ENCODE peak calls at places on chromosome 17, in seven cellular contexts. R is GM23248; J is CD4-positive, alpha-beta memory T cell; K is GM23338; D is BE2C; H is transverse colon; W is aorta. X is an unnamed sample.

GRCh38 chr17:79926002-79926307 is 86.7 kb upstream of the CBX4 start:
- DNase-seq in R (no peak), J (no peak), K (no peak), D (no peak), H (no peak), W (no peak), X (no peak)

GRCh38 chr17:4150106-4150505 is 7.1 kb downstream of the CYB5D2 start:
- DNase-seq in R (no peak), J (no peak), K (peak; percentile 42), D (no peak), H (no peak), W (no peak), X (no peak)

GRCh38 chr17:66348605-66349165 is 46.3 kb downstream of the PRKCA start:
- DNase-seq in R (peak; percentile 78), J (no peak), K (no peak), D (peak; percentile 72), H (peak; percentile 61), W (no peak), X (peak; percentile 25)

GRCh38 chr17:80678621-80679020 is 134.0 kb downstream of the RPTOR start:
- DNase-seq in R (peak; percentile 40), J (peak; percentile 58), K (no peak), D (peak; percentile 56), H (no peak), W (no peak), X (no peak)

GRCh38 chr17:15171433-15172047 is 93.6 kb downstream of the PMP22 start:
- DNase-seq in R (peak; percentile 87), J (no peak), K (peak; percentile 88), D (peak; percentile 57), H (peak; percentile 42), W (peak; percentile 75), X (peak; percentile 71)

GRCh38 chr17:1947229-1947742 is 77.8 kb downstream of the RTN4RL1 start:
- DNase-seq in R (no peak), J (no peak), K (no peak), D (peak; percentile 69), H (no peak), W (no peak), X (no peak)

GRCh38 chr17:69141802-69142472 is at the start of gene ABCA6:
- DNase-seq in R (peak; percentile 70), J (no peak), K (no peak), D (no peak), H (no peak), W (no peak), X (no peak)

GRCh38 chr17:81018044-81018802 is 16.7 kb upstream of the BAIAP2 start:
- DNase-seq in R (peak; percentile 59), J (no peak), K (no peak), D (no peak), H (peak; percentile 43), W (no peak), X (no peak)

GRCh38 chr17:17129466-17129865 is 76.7 kb downstream of the PLD6 start:
- DNase-seq in R (no peak), J (no peak), K (no peak), D (no peak), H (no peak), W (no peak), X (no peak)

GRCh38 chr17:6556121-6557039 is at the start of gene PITPNM3:
- DNase-seq in R (peak; percentile 58), J (no peak), K (peak; percentile 66), D (no peak), H (peak; percentile 50), W (no peak), X (no peak)

GRCh38 chr17:6554336-6554735 is 2.0 kb downstream of the PITPNM3 start:
- DNase-seq in R (no peak), J (no peak), K (no peak), D (no peak), H (no peak), W (no peak), X (no peak)

GRCh38 chr17:6557040-6557438 is 684 bp upstream of the PITPNM3 start:
- DNase-seq in R (no peak), J (no peak), K (no peak), D (no peak), H (no peak), W (no peak), X (no peak)

GRCh38 chr17:6555331-6556120 is 829 bp downstream of the PITPNM3 start:
- DNase-seq in R (peak; percentile 84), J (no peak), K (peak; percentile 78), D (no peak), H (peak; percentile 22), W (no peak), X (no peak)

DNA sequence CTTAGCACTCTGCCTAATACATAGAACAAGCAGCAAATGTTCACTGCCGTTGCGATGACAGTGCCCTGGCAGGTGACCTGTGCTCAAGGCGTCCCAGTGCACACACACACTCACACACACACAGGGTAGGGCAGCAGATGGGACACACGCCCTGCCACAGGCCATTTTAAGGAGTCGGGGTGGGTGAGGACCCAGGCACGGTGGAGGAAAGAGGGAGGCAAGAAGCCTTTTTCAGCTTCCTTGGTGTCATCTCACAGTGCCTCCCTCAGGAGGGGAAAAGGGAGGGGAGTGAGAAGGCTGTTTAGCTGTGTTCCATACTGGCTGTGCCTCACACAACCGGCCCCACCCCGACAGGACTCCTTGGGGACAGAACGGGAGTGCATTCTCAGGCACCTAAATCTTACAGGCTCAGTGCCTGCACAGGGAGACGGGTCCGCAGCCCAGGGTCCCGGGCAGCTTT is 1.5 kb downstream of the PITPNM3 start:
- DNase-seq in R (no peak), J (no peak), K (no peak), D (no peak), H (peak; percentile 74), W (no peak), X (no peak)
- H3K4me3 ChIP-seq in R (peak overlapping the region; percentile 72), J (no peak overlapping the region), K (peak overlapping the region; percentile 82), D (no peak overlapping the region), H (peak overlapping the region; percentile 82), W (no peak overlapping the region), X (no peak overlapping the region)

GRCh38 chr17:48551206-48551597 is 6.3 kb upstream of the HOXB2 start:
- DNase-seq in R (no peak), J (no peak), K (no peak), D (no peak), H (no peak), W (no peak), X (no peak)

GRCh38 chr17:48551601-48552452 is 6.9 kb upstream of the HOXB2 start:
- DNase-seq in R (no peak), J (no peak), K (peak; percentile 51), D (no peak), H (no peak), W (no peak), X (no peak)

GRCh38 chr17:48553837-48554236 is 8.9 kb upstream of the HOXB2 start:
- DNase-seq in R (no peak), J (no peak), K (no peak), D (no peak), H (no peak), W (no peak), X (no peak)

GRCh38 chr17:48553190-48553547 is 8.3 kb upstream of the HOXB2 start:
- DNase-seq in R (no peak), J (no peak), K (no peak), D (no peak), H (no peak), W (no peak), X (no peak)

GRCh38 chr17:48552453-48553189 is 7.7 kb upstream of the HOXB2 start:
- DNase-seq in R (no peak), J (no peak), K (peak; percentile 48), D (no peak), H (no peak), W (no peak), X (no peak)
- H3K4me1 ChIP-seq in R (peaks cover 32% of the 10 kb centered on the region), J (peaks cover 13% of the 10 kb centered on the region), K (peaks cover 70% of the 10 kb centered on the region), D (no peaks in the 10 kb centered on the region), H (peaks cover 82% of the 10 kb centered on the region), W (no peaks in the 10 kb centered on the region), X (peaks cover 39% of the 10 kb centered on the region)

GRCh38 chr17:36937001-36937960 is at the start of gene LHX1:
- DNase-seq in R (no peak), J (no peak), K (peak; percentile 76), D (no peak), H (no peak), W (no peak), X (peak; percentile 25)
- H3K4me3 ChIP-seq in R (peak within 1 kb of the TSS; percentile 22), J (peak within 1 kb of the TSS; percentile 35), K (peak within 1 kb of the TSS; percentile 84), D (peak within 1 kb of the TSS; percentile 47), H (no peak within 1 kb of the TSS), W (no peak within 1 kb of the TSS), X (peak within 1 kb of the TSS; percentile 54)

DNA sequence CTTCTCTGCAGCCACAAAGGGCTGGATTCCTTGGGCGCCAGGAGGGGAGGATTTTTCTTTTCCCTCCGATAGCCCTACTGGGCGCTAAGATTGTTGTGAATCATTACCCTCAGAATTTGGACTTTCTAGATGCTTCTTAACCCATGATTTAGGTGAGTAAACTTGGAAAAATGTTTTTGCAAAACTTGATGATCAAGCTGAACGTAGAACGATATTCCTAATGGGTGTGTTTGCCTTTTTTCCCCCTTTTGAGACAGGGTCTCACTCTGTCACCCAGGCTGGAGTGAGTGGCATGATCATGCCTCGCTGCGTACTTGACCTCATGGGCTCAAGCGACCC is 43.8 kb downstream of the PGS1 start:
- DNase-seq in R (no peak), J (no peak), K (no peak), D (no peak), H (no peak), W (no peak), X (no peak)
- H3K4me1 ChIP-seq in R (no peaks in the 10 kb centered on the region), J (peaks cover 4% of the 10 kb centered on the region), K (peaks cover 12% of the 10 kb centered on the region), D (no peaks in the 10 kb centered on the region), H (peaks cover 24% of the 10 kb centered on the region), W (no peaks in the 10 kb centered on the region), X (no peaks in the 10 kb centered on the region)

DNA sequence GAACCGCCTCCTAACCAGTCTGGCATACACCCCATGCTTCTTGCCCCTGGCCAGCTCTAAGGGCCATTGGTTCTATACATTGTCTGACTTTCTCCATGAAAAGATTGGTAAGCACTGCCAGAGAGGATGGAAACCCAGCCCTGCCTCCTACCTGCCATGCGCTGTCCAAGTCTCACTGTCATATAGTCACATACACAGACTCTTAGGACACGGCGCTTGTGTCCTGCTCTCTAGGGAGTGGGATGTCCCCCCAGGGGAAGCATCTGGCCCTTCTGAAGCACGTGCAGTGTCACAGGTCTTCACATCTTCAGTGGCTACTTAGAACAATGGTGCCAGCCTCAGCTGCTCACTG is 38.7 kb downstream of the MYO18A start:
- DNase-seq in R (no peak), J (no peak), K (no peak), D (peak; percentile 40), H (no peak), W (no peak), X (no peak)
- H3K4me3 ChIP-seq in R (no peak overlapping the region), J (peak overlapping the region; percentile 72), K (no peak overlapping the region), D (no peak overlapping the region), H (no peak overlapping the region), W (no peak overlapping the region), X (no peak overlapping the region)